ENCODE peak calls at places on chromosome 19, in eight cellular contexts. F, L, I, O, N, R, T and P are unnamed samples.

GRCh38 chr19:883661-884211 is 9.3 kb downstream of the MED16 start:
- DNase-seq in F (no peak), L (no peak), I (no peak), O (no peak), N (no peak), R (peak; percentile 82), T (no peak), P (no peak)

GRCh38 chr19:34484328-34484727 is 2.8 kb downstream of the WTIP start:
- DNase-seq in F (no peak), L (no peak), I (peak; percentile 66), O (no peak), N (no peak), R (no peak), T (no peak), P (no peak)

GRCh38 chr19:6126335-6126974 is 9.0 kb upstream of the ACSBG2 start:
- DNase-seq in F (no peak), L (peak; percentile 74), I (no peak), O (peak; percentile 46), N (peak; percentile 41), R (peak; percentile 76), T (no peak), P (no peak)

GRCh38 chr19:46546194-46546896 is 50.7 kb upstream of the PNMA8B start:
- DNase-seq in F (no peak), L (peak; percentile 51), I (no peak), O (no peak), N (peak; percentile 51), R (peak; percentile 78), T (no peak), P (no peak)

GRCh38 chr19:42989851-42990250 is 36.4 kb downstream of the PSG11 start:
- DNase-seq in F (no peak), L (no peak), I (no peak), O (no peak), N (no peak), R (no peak), T (no peak), P (no peak)

GRCh38 chr19:43438291-43439162 is 23.8 kb downstream of the TEX101 start:
- DNase-seq in F (no peak), L (peak; percentile 77), I (no peak), O (no peak), N (peak; percentile 90), R (no peak), T (no peak), P (peak; percentile 17)

GRCh38 chr19:56201973-56202372 is at the start of gene ZSCAN5C:
- DNase-seq in F (no peak), L (no peak), I (no peak), O (no peak), N (no peak), R (no peak), T (no peak), P (no peak)

GRCh38 chr19:928471-929259 is 2.8 kb downstream of the ARID3A start:
- DNase-seq in F (no peak), L (no peak), I (no peak), O (no peak), N (no peak), R (no peak), T (no peak), P (no peak)

GRCh38 chr19:2387367-2388288 is 27.6 kb downstream of the TMPRSS9 start:
- DNase-seq in F (no peak), L (no peak), I (no peak), O (no peak), N (no peak), R (no peak), T (no peak), P (no peak)

GRCh38 chr19:397941-398706 is 10.8 kb downstream of the C2CD4C start:
- DNase-seq in F (no peak), L (no peak), I (peak; percentile 69), O (no peak), N (no peak), R (no peak), T (no peak), P (no peak)